ENCODE peak calls at places on chromosomes 2 and 18, in six cellular contexts. G is NCI-H526, X is heart right ventricle, M is choroid plexus epithelial cell, E is ACHN, T is Daoy. R is an unnamed sample.

GRCh38 chr18:4454548-4455112 is 477 bp downstream of the DLGAP1 start:
- DNase-seq in G (no peak), X (no peak), M (no peak), E (no peak), T (no peak), R (no peak)

GRCh38 chr2:14255135-14255820 is 377.2 kb upstream of the LRATD1 start:
- DNase-seq in G (no peak), X (no peak), M (no peak), E (no peak), T (no peak), R (peak)

GRCh38 chr2:47011264-47011663 is 95.7 kb upstream of the MCFD2 start:
- DNase-seq in G (no peak), X (no peak), M (no peak), E (no peak), T (no peak), R (no peak)

GRCh38 chr2:85733121-85733960 is 20.4 kb upstream of the ATOH8 start:
- DNase-seq in G (no peak), X (no peak), M (no peak), E (no peak), T (no peak), R (no peak)

GRCh38 chr2:185745864-185746859 is 7.6 kb downstream of the FSIP2 start:
- DNase-seq in G (no peak), X (no peak), M (no peak), E (no peak), T (no peak), R (no peak)

GRCh38 chr2:237149425-237149824 is 63.7 kb downstream of the COPS8 start:
- DNase-seq in G (no peak), X (no peak), M (no peak), E (no peak), T (no peak), R (no peak)

GRCh38 chr2:38104598-38104997 is 28.6 kb upstream of the CYP1B1 start:
- DNase-seq in G (no peak), X (no peak), M (no peak), E (no peak), T (no peak), R (no peak)

GRCh38 chr2:238865015-238865719 is 17.3 kb downstream of the TWIST2 start:
- DNase-seq in G (no peak), X (no peak), M (no peak), E (no peak), T (no peak), R (no peak)

GRCh38 chr18:78323453-78324230 is 656.0 kb upstream of the SALL3 start:
- DNase-seq in G (no peak), X (no peak), M (no peak), E (no peak), T (no peak), R (no peak)

GRCh38 chr2:72145658-72146329 is 1.9 kb downstream of the CYP26B1 start:
- DNase-seq in G (no peak), X (no peak), M (no peak), E (no peak), T (no peak), R (peak)

GRCh38 chr2:190625691-190626090 is 23.2 kb upstream of the NAB1 start:
- DNase-seq in G (no peak), X (no peak), M (no peak), E (no peak), T (no peak), R (no peak)

GRCh38 chr2:125455110-125455509 is 1200.8 kb upstream of the GYPC start:
- DNase-seq in G (no peak), X (no peak), M (no peak), E (no peak), T (no peak), R (no peak)

GRCh38 chr18:45724591-45724990 is 610 bp downstream of the SLC14A1 start:
- DNase-seq in G (no peak), X (no peak), M (no peak), E (peak), T (no peak), R (no peak)

GRCh38 chr2:69383178-69383812 is 3.7 kb downstream of the GFPT1 start:
- DNase-seq in G (no peak), X (no peak), M (no peak), E (no peak), T (no peak), R (no peak)

GRCh38 chr18:47968006-47968676 is 37.7 kb upstream of the SMAD2 start:
- DNase-seq in G (no peak), X (no peak), M (peak), E (peak), T (peak), R (no peak)